ENCODE peak calls at places on chromosomes 11 and 22, in four cellular contexts. R is SK-N-SH, U is K562, V is HepG2. Q is an unnamed sample.

GRCh38 chr11:132894598-132894997 is 637.7 kb downstream of the OPCML start:
- DNase-seq in V (no peak), U (no peak), R (no peak), Q (no peak)

GRCh38 chr22:42921301-42921700 is 64.2 kb upstream of the ARFGAP3 start:
- DNase-seq in V (no peak), R (no peak), U (no peak), Q (no peak)

GRCh38 chr11:59173080-59173963 is 1.4 kb downstream of the DTX4 start:
- DNase-seq in V (peak), R (peak), U (no peak), Q (no peak)

GRCh38 chr11:10451399-10452116 is 3.5 kb upstream of the AMPD3 start:
- DNase-seq in R (no peak), U (no peak), V (no peak), Q (no peak)

GRCh38 chr11:24406980-24407379 is 89.9 kb upstream of the LUZP2 start:
- DNase-seq in U (no peak), R (no peak), V (no peak), Q (no peak)

GRCh38 chr11:90587896-90588295 is 365.0 kb upstream of the CHORDC1 start:
- DNase-seq in U (no peak), V (no peak), R (no peak), Q (no peak)

GRCh38 chr11:117187428-117187798 is 8.9 kb downstream of the SIDT2 start:
- DNase-seq in U (no peak), R (no peak), V (no peak), Q (no peak)

GRCh38 chr22:25742918-25743708 is 1.1 kb downstream of the MYO18B start:
- DNase-seq in V (no peak), R (no peak), U (no peak), Q (no peak)

GRCh38 chr11:65859134-65859811 is 960 bp upstream of the MUS81 start:
- DNase-seq in R (peak), U (peak), V (peak), Q (peak)

GRCh38 chr22:44550666-44551491 is 52.8 kb upstream of the RTL6 start:
- DNase-seq in U (no peak), R (no peak), V (no peak), Q (no peak)

GRCh38 chr11:11786771-11787170 is 55.0 kb upstream of the USP47 start:
- DNase-seq in R (no peak), V (no peak), U (peak), Q (no peak)

GRCh38 chr11:73273246-73273890 is 1.2 kb downstream of the P2RY6 start:
- DNase-seq in V (no peak), R (peak), U (no peak), Q (no peak)

GRCh38 chr11:130099356-130099755 is 29.7 kb downstream of the APLP2 start:
- DNase-seq in R (no peak), U (no peak), V (no peak), Q (no peak)

GRCh38 chr11:117299351-117300300 is 8.5 kb downstream of the BACE1-AS start:
- DNase-seq in V (peak), R (peak), U (no peak), Q (no peak)

GRCh38 chr11:71206186-71206585 is 46.2 kb downstream of the SHANK2 start:
- DNase-seq in V (no peak), R (no peak), U (no peak), Q (no peak)
- TF ChIP-seq ZBTB33 in V (no peak), R (no peak), U (no peak), Q (no peak)

DNA sequence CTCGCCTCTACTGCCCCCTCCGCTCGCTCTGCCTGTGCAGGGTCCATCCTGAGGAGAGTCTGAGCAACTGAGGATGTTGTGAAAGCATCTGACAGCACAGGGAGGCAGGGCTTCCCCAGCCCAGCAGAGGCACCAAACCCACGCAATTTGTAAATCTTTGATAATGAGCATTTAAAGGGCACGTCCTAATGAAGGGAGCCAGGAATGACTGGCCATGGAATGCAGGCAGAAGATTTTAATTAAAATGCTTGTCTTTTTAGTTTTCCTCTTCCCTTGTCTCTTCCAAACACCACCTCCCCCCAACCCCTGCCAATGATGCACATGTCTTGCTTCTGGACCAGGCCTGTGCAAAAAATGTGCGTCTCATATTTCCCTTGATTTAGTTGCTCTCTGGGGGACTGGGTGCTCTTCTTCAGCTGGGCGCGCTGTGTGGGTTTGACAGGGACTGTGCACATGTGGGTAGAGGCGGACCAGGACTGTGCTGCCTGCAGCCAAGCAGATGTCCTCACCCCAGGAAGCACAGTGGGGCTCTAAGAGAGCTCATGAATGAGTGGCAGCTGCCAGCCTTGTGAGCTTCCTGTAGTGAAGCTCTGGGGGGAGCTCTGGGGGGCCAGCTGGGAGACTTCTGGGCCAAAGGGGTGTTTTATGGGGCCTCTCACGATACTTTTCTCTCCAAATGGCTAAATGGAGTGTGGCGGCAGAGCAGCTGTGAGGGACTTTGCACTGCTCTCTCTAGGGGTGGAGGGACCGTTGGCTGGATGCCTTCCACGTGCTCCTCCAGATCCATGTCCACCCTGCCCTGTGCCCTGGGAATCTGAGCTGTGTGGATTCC is 273.5 kb downstream of the ST3GAL4 start:
- DNase-seq in V (no peak), U (no peak), R (no peak), Q (no peak)
- TF ChIP-seq ELF1 in V (no peak), U (no peak), R (no peak), Q (no peak)

DNA sequence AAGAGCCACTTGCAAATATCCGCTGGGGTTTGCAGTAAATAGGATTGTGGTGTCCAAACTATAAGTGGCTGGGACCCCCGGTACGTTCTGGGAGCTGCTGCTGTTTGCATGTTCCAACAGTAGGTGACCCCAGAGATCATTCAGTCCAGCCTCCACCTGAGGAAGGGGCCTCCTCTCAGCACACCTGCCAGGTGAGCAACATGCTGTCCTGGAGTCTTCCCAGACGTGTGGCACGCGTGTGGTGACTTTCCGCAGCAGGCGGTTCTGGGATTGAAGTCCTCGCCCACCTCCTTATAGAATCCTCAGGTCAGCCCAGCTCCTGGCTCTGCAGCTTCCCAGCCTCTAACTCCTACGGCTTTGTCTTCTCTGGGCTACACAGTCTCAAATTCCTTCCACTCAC is 6.7 kb downstream of the P2RX3 start:
- DNase-seq in U (no peak), V (no peak), R (no peak), Q (no peak)
- H2AFZ ChIP-seq in U (peak), V (peak), R (peak), Q (peak)

DNA sequence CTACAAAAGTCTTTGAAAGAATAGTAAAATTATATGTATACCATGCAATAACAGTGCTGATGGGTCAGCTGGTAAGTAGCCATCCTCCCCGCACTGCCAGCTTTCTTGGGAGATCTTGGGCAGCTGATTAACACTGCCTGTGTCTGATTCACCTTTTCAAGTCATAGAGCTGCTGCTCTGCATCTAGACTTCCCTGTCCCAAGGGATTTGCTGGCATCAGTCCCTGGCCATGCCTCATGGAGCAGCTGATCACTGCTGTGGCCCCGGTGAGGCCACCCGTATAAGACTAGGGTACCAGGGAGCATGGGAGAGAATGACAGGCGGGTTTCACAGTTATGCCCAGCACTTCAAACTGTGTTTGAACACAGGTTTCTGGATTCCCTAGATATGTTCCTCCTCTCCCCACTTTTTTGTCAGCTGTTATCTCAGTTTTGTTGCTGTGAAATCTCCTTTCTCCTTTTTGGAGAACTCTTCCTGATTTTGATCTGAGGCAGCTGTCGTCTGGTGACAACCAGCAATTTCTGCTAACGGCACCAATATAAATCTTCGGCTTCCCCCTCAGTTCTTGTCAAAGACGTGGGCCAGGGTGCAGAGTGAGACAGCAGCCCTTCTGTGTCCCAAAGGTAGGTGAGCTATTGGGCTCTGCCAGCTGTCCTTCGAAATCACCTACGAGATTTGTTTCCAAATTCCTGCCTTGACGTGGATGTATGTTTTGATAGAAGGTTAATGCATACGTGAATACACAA is 439.0 kb downstream of the NTM start:
- DNase-seq in R (no peak), V (no peak), U (no peak), Q (no peak)
- TF ChIP-seq ZBTB33 in R (no peak), V (no peak), U (no peak), Q (no peak)